ENCODE peak calls at places on chromosomes 2 and 18, in eight cellular contexts. K, U, L, E, C, N, G and F are unnamed samples.

GRCh38 chr2:48413676-48414075 is 116.3 kb upstream of the STON1 start:
- DNase-seq in U (no peak), C (no peak), E (no peak), N (no peak), G (no peak), K (no peak), L (no peak), F (no peak)

GRCh38 chr2:58283931-58284330 is 42.8 kb upstream of the FANCL start:
- DNase-seq in E (no peak), L (no peak), G (no peak), U (no peak), K (no peak), C (no peak), N (no peak), F (no peak)

GRCh38 chr2:147492471-147492870 is 352.4 kb upstream of the ACVR2A start:
- DNase-seq in U (no peak), K (no peak), L (no peak), N (no peak), G (no peak), C (no peak), E (no peak), F (no peak)

GRCh38 chr2:150609831-150610582 is 122.5 kb upstream of the RND3 start:
- DNase-seq in C (no peak), L (no peak), E (no peak), N (no peak), K (no peak), G (no peak), U (no peak), F (no peak)

GRCh38 chr2:145096582-145096981 is 576.7 kb upstream of the ZEB2 start:
- DNase-seq in L (no peak), N (no peak), C (no peak), E (no peak), U (no peak), K (no peak), G (no peak), F (peak)

GRCh38 chr2:79393806-79394484 is 118.9 kb upstream of the CTNNA2 start:
- DNase-seq in L (peak), C (no peak), E (no peak), K (no peak), N (no peak), G (no peak), U (no peak), F (no peak)

GRCh38 chr2:230714122-230714453 is 1.4 kb downstream of the CAB39 start:
- DNase-seq in E (no peak), U (peak), G (no peak), N (no peak), K (no peak), L (peak), C (peak), F (no peak)

GRCh38 chr18:30386624-30387023 is 655.9 kb downstream of the DSC3 start:
- DNase-seq in C (no peak), U (no peak), N (no peak), K (no peak), G (no peak), E (no peak), L (no peak), F (no peak)

GRCh38 chr2:164808776-164809175 is 32.8 kb downstream of the COBLL1 start:
- DNase-seq in K (no peak), N (no peak), L (no peak), E (no peak), C (no peak), G (no peak), U (no peak), F (no peak)

GRCh38 chr2:84257871-84258270 is 201.2 kb downstream of the SUCLG1 start:
- DNase-seq in E (no peak), K (no peak), C (no peak), N (no peak), L (peak), U (no peak), G (no peak), F (no peak)

GRCh38 chr2:54088719-54089118 is 26.7 kb upstream of the ACYP2 start:
- DNase-seq in L (no peak), U (no peak), N (no peak), E (no peak), C (no peak), K (no peak), G (no peak), F (no peak)

GRCh38 chr18:8455661-8456614 is 153.3 kb upstream of the RAB12 start:
- DNase-seq in U (no peak), N (no peak), C (no peak), L (no peak), K (no peak), E (no peak), G (no peak), F (no peak)

GRCh38 chr18:11357678-11358077 is 208.3 kb upstream of the PIEZO2 start:
- DNase-seq in E (no peak), G (no peak), U (no peak), L (no peak), C (no peak), K (no peak), N (no peak), F (no peak)

GRCh38 chr18:449374-449773 is 51.1 kb downstream of the COLEC12 start:
- DNase-seq in L (peak), U (no peak), E (peak), G (no peak), K (no peak), N (peak), C (no peak), F (no peak)

GRCh38 chr2:171244466-171244969 is 83.8 kb upstream of the TLK1 start:
- DNase-seq in K (no peak), G (no peak), L (no peak), E (no peak), C (no peak), N (no peak), U (no peak), F (no peak)

GRCh38 chr18:12376034-12376717 is 851 bp downstream of the AFG3L2 start:
- DNase-seq in U (peak), L (peak), G (no peak), K (peak), E (no peak), C (peak), N (peak), F (no peak)

GRCh38 chr18:12377556-12378553 is 828 bp upstream of the AFG3L2 start:
- DNase-seq in K (no peak), E (no peak), N (no peak), C (no peak), L (peak), U (no peak), G (no peak), F (peak)

GRCh38 chr18:12374398-12374797 is 2.6 kb downstream of the AFG3L2 start:
- DNase-seq in K (no peak), C (no peak), G (no peak), L (no peak), U (no peak), E (no peak), N (no peak), F (no peak)

GRCh38 chr18:12373771-12374116 is 3.3 kb downstream of the AFG3L2 start:
- DNase-seq in N (no peak), G (no peak), K (no peak), E (no peak), C (no peak), U (no peak), L (no peak), F (no peak)

GRCh38 chr18:12376718-12377555 is at the start of gene AFG3L2:
- DNase-seq in N (peak), E (peak), G (peak), K (peak), C (peak), L (peak), U (peak), F (peak)
- TF ChIP-seq CTCF in N (no peak), E (no peak), G (no peak), K (no peak), C (no peak), L (no peak), U (no peak), F (no peak)

GRCh38 chr2:216690451-216691209 is 4.7 kb downstream of the IGFBP5 start:
- DNase-seq in C (no peak), N (no peak), E (no peak), G (peak), L (peak), U (no peak), K (peak), F (no peak)
- H3K4me3 ChIP-seq in C (peak), N (peak), E (no peak), G (peak), L (peak), U (no peak), K (peak), F (peak)

DNA sequence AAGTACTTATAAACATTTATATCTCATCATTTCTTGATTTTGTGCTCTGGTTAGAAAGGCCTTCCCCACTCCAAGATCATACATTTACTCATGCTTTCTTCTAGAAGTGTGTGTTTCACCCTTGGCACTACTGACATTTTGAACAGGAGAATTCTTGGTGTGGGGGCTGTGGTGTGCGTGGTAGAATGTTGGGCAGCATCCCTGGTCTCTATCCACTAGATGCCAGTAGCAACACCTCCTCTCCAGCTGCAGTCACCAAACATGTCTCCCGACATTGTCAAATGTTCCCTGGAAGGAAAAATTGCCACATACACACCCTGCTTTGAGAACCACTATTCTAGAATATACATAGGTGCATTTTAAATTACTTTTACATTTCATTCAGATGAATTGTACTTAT is 8.7 kb upstream of the TGIF1 start:
- DNase-seq in E (no peak), C (peak), G (no peak), K (no peak), U (peak), L (peak), N (no peak), F (no peak)
- TF ChIP-seq CTCF in E (no peak), C (no peak), G (no peak), K (no peak), U (peak), L (peak), N (no peak), F (peak)

GRCh38 chr2:168091986-168092385 is 155.4 kb downstream of the STK39 start:
- DNase-seq in L (no peak), N (no peak), U (no peak), C (no peak), K (no peak), G (no peak), E (no peak), F (no peak)

GRCh38 chr2:168097431-168097830 is 150.0 kb downstream of the STK39 start:
- DNase-seq in L (no peak), G (no peak), U (no peak), E (no peak), N (no peak), C (no peak), K (no peak), F (peak)

GRCh38 chr2:168090366-168091019 is 156.9 kb downstream of the STK39 start:
- DNase-seq in E (no peak), K (no peak), C (no peak), L (no peak), G (no peak), N (no peak), U (no peak), F (no peak)

DNA sequence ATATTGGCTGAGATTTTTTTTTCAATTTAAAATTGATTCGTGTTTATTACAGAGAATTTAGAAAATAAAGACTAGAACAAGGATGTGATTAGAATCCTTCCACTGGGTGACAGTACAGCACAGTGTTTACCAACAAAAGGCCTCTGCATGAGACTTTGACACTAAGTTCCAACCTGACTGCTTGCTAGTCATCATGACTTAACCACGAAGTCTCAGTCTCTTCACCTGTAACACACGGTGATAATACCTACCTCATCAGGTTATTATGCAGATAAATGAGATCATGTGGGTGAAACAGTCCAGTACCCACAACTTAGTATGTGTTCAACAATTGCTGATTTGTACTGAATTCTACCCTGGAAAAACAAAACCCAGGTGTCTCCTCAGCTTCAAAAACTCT is 151.2 kb downstream of the STK39 start:
- DNase-seq in E (no peak), G (no peak), N (no peak), L (no peak), C (no peak), U (no peak), K (no peak), F (no peak)
- H3K4me3 ChIP-seq in E (no peak), G (no peak), N (no peak), L (no peak), C (no peak), U (no peak), K (no peak), F (no peak)

GRCh38 chr2:6919912-6920905 is 3.0 kb downstream of the RNF144A start:
- DNase-seq in N (no peak), E (no peak), C (no peak), G (no peak), U (no peak), K (no peak), L (peak), F (no peak)

GRCh38 chr2:6924101-6924917 is 7.1 kb downstream of the RNF144A start:
- DNase-seq in N (no peak), K (no peak), C (no peak), G (no peak), L (no peak), E (no peak), U (no peak), F (no peak)

GRCh38 chr2:6923319-6923718 is 6.1 kb downstream of the RNF144A start:
- DNase-seq in G (no peak), L (no peak), C (no peak), K (no peak), E (no peak), U (no peak), N (no peak), F (no peak)

GRCh38 chr2:6921321-6921922 is 4.2 kb downstream of the RNF144A start:
- DNase-seq in U (no peak), N (no peak), K (no peak), E (no peak), C (no peak), G (no peak), L (no peak), F (no peak)

DNA sequence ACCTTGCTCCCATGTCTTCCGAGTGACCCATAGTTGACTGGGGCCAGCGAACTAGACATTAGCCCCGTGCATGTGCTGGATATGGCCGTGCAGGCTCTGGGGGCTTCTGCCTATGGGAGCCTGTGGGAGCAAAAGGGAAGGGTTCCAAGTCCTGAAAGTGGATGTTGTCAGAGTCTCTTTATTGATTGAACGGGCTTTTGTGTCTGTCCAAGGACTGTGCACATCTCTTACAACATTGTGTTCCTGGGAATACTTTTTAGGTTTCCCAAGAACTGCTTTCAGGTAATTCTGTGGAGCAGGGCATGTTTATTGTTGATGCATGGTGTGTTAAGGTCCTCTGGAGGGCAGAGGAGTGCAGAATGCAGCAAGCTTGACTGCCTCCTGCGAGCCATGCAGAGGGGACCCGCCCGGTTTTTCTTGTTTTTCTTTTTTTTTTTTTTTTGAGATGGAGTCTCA is 5.0 kb downstream of the RNF144A start:
- DNase-seq in U (no peak), C (no peak), L (peak), E (no peak), G (no peak), K (no peak), N (no peak), F (no peak)
- TF ChIP-seq CTCF in U (no peak), C (no peak), L (peak), E (no peak), G (no peak), K (no peak), N (no peak), F (peak)

GRCh38 chr2:224986479-224986878 is 55.8 kb downstream of the DOCK10 start:
- DNase-seq in E (no peak), U (no peak), N (no peak), L (no peak), G (no peak), K (no peak), C (no peak), F (no peak)

GRCh38 chr2:224984641-224985040 is 57.6 kb downstream of the DOCK10 start:
- DNase-seq in N (no peak), C (no peak), E (no peak), G (no peak), U (no peak), L (no peak), K (no peak), F (no peak)

GRCh38 chr2:224982226-224982625 is 60.0 kb downstream of the DOCK10 start:
- DNase-seq in G (no peak), U (no peak), L (no peak), C (no peak), E (no peak), N (no peak), K (no peak), F (no peak)

GRCh38 chr2:224982910-224983688 is 59.2 kb downstream of the DOCK10 start:
- DNase-seq in G (no peak), C (no peak), U (peak), K (no peak), N (peak), L (peak), E (no peak), F (no peak)

DNA sequence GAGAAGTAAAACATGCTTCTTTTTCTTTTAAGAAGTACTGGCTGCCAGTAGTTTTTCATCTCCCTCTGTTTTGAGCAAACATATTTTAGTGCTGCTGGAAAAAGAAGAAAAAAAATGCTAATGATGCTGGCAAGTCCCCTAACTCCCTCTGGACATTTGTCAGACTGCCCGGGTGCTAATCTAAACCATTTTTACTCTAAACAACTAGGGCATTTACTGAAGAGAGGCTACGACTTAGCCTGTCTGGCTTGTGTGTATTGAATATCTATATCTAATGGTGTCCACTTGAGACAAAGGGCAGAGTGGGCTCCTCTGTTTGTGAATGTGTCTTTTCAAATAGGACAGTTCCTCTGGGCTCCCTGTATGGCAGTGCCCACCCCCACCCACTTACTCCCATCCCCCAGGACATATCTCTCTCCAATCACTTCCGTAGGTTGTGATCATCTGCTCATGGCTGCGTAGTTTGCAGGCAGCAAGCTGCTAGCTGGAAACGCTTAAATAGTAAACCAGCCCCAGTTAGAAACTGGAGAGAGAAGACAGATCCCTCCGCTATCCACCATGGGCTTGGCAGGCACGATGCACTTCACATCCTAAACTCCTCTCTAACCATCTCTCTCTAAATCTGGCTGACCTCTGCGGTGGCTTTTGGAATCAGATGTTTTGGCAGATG is 58.4 kb downstream of the DOCK10 start:
- DNase-seq in U (no peak), E (no peak), K (no peak), C (no peak), G (no peak), L (no peak), N (no peak), F (no peak)
- H3K4me3 ChIP-seq in U (no peak), E (no peak), K (peak), C (no peak), G (peak), L (no peak), N (peak), F (no peak)

DNA sequence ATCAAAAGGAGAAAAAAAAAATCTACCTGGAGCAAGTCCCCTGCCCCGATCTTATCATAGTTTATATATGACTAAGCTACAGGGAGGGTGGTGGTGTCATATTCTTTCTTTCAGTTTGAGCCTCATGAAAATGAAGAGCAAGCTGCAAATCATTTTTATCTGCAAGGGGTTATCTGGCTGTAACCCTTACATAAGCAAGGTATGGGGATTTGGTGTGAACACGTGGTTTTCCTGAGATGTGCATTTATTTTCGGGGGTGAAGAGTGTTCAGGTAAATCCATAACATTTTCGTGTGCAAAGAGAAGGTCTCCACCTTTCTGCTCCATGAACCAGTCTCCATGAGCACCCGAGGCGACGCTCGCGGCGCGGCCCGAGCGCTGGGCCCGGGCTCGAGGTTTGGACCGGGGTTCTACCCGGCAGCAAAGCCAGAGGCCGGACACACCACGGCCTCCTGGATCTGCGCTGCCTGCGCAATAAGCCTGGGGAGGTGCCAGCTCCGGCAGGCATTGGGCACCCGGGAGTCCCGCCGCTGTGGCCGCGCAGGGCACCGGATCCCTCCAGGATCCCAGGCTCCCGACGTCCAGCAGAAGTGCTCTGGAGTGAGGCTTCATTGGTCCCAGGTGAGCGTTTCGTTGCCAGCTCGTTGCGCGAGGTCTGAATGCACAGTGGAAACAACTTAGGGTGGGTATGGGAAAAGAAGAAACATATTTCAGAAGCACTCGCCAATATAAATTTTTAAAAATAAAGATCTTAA is 36.1 kb upstream of the GPD2 start:
- DNase-seq in N (peak), G (peak), U (peak), K (peak), E (peak), L (peak), C (peak), F (peak)
- TF ChIP-seq CTCF in N (no peak), G (no peak), U (no peak), K (no peak), E (no peak), L (no peak), C (no peak), F (no peak)

DNA sequence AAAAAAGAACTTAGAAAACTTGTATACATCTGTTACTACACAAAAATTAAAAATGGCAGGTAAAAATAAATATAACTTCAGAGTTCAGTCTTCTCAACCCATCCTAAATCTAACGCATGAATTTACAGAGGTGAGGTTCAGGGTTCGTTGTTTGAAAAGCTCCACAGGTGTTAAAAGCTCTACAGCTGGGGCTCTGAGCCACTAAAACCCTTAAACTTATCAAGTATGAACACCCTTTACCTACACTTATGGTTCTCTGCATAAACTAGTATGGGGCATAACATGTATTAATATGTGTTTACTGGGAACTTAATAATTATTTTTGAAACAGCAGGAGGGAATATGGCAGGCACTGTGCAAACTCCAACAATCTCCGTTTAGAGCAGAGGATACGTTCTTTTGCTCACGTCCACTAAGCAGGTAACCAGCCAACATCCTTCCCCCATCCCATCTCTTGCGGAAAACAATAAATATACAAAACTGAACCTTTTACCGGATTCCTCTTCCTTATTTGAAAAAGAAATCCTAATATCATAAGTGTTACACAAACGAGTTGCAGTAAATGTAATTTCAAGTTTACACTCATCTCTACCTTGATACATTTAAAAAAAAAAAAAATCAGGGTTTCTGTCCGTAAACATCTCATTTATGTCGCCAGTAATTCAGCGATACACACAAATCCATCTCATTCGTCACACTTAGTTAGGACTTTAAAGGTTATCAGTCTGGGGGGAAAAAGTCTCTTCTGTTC is 1.3 kb downstream of the PIAS2 start:
- DNase-seq in G (no peak), K (no peak), E (no peak), L (no peak), N (no peak), C (no peak), U (no peak), F (no peak)
- H3K4me3 ChIP-seq in G (peak), K (peak), E (no peak), L (peak), N (peak), C (peak), U (peak), F (peak)